ENCODE peak calls at places on chromosome 7, in eight cellular contexts. C, H, W, U, A, I, L and G are unnamed samples.
A peak's percentile ranks its signal among the peaks of the same experiment; 100 is the strongest.

GRCh38 chr7:150931199-150931869 is 46.8 kb downstream of the KCNH2 start:
- DNase-seq in C (no peak), H (no peak), W (no peak), U (no peak), A (no peak), I (no peak), L (no peak), G (peak; percentile 32)

GRCh38 chr7:133784421-133785045 is 342.6 kb upstream of the LRGUK start:
- DNase-seq in C (no peak), H (no peak), W (no peak), U (no peak), A (no peak), I (no peak), L (no peak), G (no peak)

GRCh38 chr7:960269-960871 is 5.9 kb upstream of the ADAP1 start:
- DNase-seq in C (no peak), H (no peak), W (no peak), U (no peak), A (no peak), I (no peak), L (no peak), G (no peak)

GRCh38 chr7:133051066-133051465 is 30.8 kb downstream of the CHCHD3 start:
- DNase-seq in C (no peak), H (peak; percentile 68), W (no peak), U (no peak), A (no peak), I (no peak), L (no peak), G (no peak)

GRCh38 chr7:149714910-149715471 is 58.4 kb downstream of the ZNF467 start:
- DNase-seq in C (no peak), H (peak; percentile 9), W (no peak), U (no peak), A (no peak), I (peak; percentile 70), L (no peak), G (no peak)

GRCh38 chr7:34158754-34159153 is 253.4 kb downstream of the BMPER start:
- DNase-seq in C (no peak), H (peak; percentile 15), W (no peak), U (no peak), A (no peak), I (no peak), L (no peak), G (no peak)

GRCh38 chr7:112533591-112533990 is 52.8 kb downstream of the LSMEM1 start:
- DNase-seq in C (no peak), H (no peak), W (no peak), U (no peak), A (no peak), I (no peak), L (no peak), G (no peak)

GRCh38 chr7:1922870-1923236 is 252.8 kb downstream of the ELFN1 start:
- DNase-seq in C (no peak), H (no peak), W (no peak), U (no peak), A (no peak), I (no peak), L (no peak), G (no peak)

GRCh38 chr7:2158331-2159175 is 74.2 kb downstream of the MAD1L1 start:
- DNase-seq in C (no peak), H (no peak), W (peak; percentile 69), U (no peak), A (no peak), I (no peak), L (no peak), G (no peak)

GRCh38 chr7:73717991-73718405 is 1.5 kb downstream of the STX1A start:
- DNase-seq in C (peak; percentile 78), H (peak; percentile 93), W (no peak), U (peak; percentile 59), A (no peak), I (peak; percentile 39), L (no peak), G (no peak)

GRCh38 chr7:142796501-142797341 is 26.0 kb downstream of the PRSS2 start:
- DNase-seq in C (no peak), H (no peak), W (no peak), U (no peak), A (no peak), I (no peak), L (no peak), G (no peak)

GRCh38 chr7:129875745-129876411 is 76.9 kb downstream of the UBE2H start:
- DNase-seq in C (no peak), H (peak; percentile 80), W (no peak), U (no peak), A (no peak), I (no peak), L (no peak), G (no peak)

GRCh38 chr7:24971333-24972165 is 8.4 kb downstream of the OSBPL3 start:
- DNase-seq in C (peak; percentile 96), H (peak; percentile 96), W (no peak), U (peak; percentile 70), A (peak; percentile 62), I (no peak), L (no peak), G (peak; percentile 31)

GRCh38 chr7:99392659-99393362 is 15.6 kb downstream of the PDAP1 start:
- DNase-seq in C (no peak), H (no peak), W (peak; percentile 84), U (no peak), A (no peak), I (peak; percentile 80), L (peak; percentile 36), G (peak; percentile 79)

GRCh38 chr7:81887098-81887497 is 117.3 kb upstream of the HGF start:
- DNase-seq in C (no peak), H (peak; percentile 50), W (no peak), U (no peak), A (no peak), I (no peak), L (peak; percentile 25), G (peak; percentile 35)

GRCh38 chr7:76318488-76319353 is 16.2 kb downstream of the HSPB1 start:
- DNase-seq in C (no peak), H (peak; percentile 89), W (no peak), U (peak; percentile 73), A (peak; percentile 86), I (peak; percentile 70), L (no peak), G (peak; percentile 23)